ENCODE peak calls at places on chromosomes 12 and 14, in four cellular contexts. I is left ventricle myocardium inferior, O is GM23248, M is astrocyte of the spinal cord. C is an unnamed sample.

GRCh38 chr12:46764005-46764404 is 61.8 kb downstream of the SLC38A4 start:
- DNase-seq in I (no peak), O (no peak), M (no peak), C (no peak)

GRCh38 chr14:46920542-46920941 is 269.0 kb upstream of the RPL10L start:
- DNase-seq in I (no peak), O (no peak), M (no peak), C (no peak)

GRCh38 chr14:95452176-95452889 is 64.1 kb downstream of the SYNE3 start:
- DNase-seq in I (no peak), O (peak), M (no peak), C (no peak)

GRCh38 chr12:51636581-51636980 is 45.5 kb downstream of the SCN8A start:
- DNase-seq in I (no peak), O (peak), M (no peak), C (peak)

GRCh38 chr12:98549371-98550110 is 34.2 kb downstream of the TMPO start:
- DNase-seq in I (no peak), O (no peak), M (no peak), C (no peak)

GRCh38 chr12:6434205-6435180 is 10.3 kb upstream of the CD27 start:
- DNase-seq in I (no peak), O (no peak), M (no peak), C (no peak)

GRCh38 chr12:64459388-64460024 is 7.6 kb downstream of the TBK1 start:
- DNase-seq in I (no peak), O (peak), M (no peak), C (no peak)

GRCh38 chr12:4392223-4392742 is 12.8 kb upstream of the FGF23 start:
- DNase-seq in I (no peak), O (no peak), M (no peak), C (no peak)

GRCh38 chr14:33682746-33683145 is 268.1 kb downstream of the EGLN3 start:
- DNase-seq in I (peak), O (peak), M (peak), C (peak)

GRCh38 chr12:46843811-46844210 is 18.0 kb upstream of the SLC38A4 start:
- DNase-seq in I (no peak), O (peak), M (no peak), C (peak)

GRCh38 chr14:90797451-90797850 is 18.8 kb downstream of the TTC7B start:
- DNase-seq in I (no peak), O (no peak), M (no peak), C (no peak)

GRCh38 chr14:99824776-99825175 is 31.6 kb downstream of the EML1 start:
- DNase-seq in I (no peak), O (no peak), M (no peak), C (no peak)

GRCh38 chr14:64654072-64654899 is 49.9 kb upstream of the PLEKHG3 start:
- DNase-seq in I (no peak), O (peak), M (peak), C (peak)

GRCh38 chr14:26729851-26730250 is 132.0 kb upstream of the NOVA1 start:
- DNase-seq in I (no peak), O (peak), M (peak), C (peak)

GRCh38 chr14:29521526-29522137 is 406.0 kb downstream of the PRKD1 start:
- DNase-seq in I (no peak), O (peak), M (no peak), C (no peak)

GRCh38 chr12:71475280-71475679 is 35.7 kb downstream of the LGR5 start:
- DNase-seq in I (peak), O (peak), M (no peak), C (peak)

GRCh38 chr12:7503686-7504085 is at the start of gene CD163:
- DNase-seq in I (no peak), O (no peak), M (no peak), C (no peak)

GRCh38 chr12:13120431-13120830 is 17.0 kb upstream of the GSG1 start:
- DNase-seq in I (no peak), O (no peak), M (no peak), C (peak)

GRCh38 chr12:13116259-13116658 is 12.8 kb upstream of the GSG1 start:
- DNase-seq in I (no peak), O (no peak), M (no peak), C (no peak)

GRCh38 chr12:13112968-13113367 is 9.5 kb upstream of the GSG1 start:
- DNase-seq in I (no peak), O (no peak), M (no peak), C (no peak)

GRCh38 chr12:13116971-13117370 is 13.5 kb upstream of the GSG1 start:
- DNase-seq in I (no peak), O (peak), M (no peak), C (no peak)

DNA sequence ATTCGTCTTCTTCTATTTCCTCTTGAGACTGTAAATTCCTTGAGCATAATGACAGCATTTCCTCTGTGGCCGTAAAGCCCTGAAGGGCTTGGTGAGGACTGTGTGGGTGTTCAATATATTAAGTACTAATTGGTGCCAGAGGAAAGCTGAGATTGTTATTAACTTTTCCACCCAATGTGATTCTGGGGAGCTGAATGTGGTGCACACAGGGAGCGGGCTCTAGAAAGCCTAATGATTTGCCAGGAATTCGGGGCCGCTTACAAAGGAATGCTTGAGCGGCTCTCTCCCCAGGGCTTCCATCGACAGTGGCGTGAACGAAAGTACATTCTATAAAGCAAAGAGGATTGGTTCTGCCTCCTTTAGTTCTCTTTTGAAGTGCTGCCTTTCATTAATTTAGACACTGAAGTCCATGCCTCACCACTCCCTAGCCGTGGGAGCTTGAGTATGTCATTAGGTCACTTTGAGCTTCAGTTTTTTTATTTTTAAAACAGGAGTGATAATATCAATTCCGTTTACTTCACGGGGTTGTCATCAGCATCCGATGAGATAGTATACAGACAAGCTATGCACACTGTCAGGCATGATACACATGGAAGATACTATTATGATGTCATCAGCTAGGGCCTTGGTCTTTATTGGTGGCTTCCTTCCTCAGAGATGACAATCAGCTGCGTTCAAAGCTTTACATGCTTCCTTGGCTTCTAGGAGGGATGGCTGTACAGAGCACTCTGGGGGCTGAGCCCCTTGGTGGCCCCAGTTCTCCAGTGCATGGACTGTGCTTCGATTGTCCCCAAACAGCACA is 11.0 kb upstream of the GSG1 start:
- DNase-seq in I (no peak), O (no peak), M (no peak), C (no peak)
- H3K4me3 ChIP-seq in I (peak), O (no peak), M (no peak), C (no peak)

GRCh38 chr12:132428872-132429121 is 61.2 kb upstream of the FBRSL1 start:
- DNase-seq in I (no peak), O (no peak), M (no peak), C (no peak)

GRCh38 chr12:132427999-132428871 is 61.7 kb upstream of the FBRSL1 start:
- DNase-seq in I (no peak), O (no peak), M (no peak), C (no peak)

GRCh38 chr12:132429932-132430643 is 59.9 kb upstream of the FBRSL1 start:
- DNase-seq in I (no peak), O (peak), M (no peak), C (peak)

GRCh38 chr12:132430838-132431826 is 58.8 kb upstream of the FBRSL1 start:
- DNase-seq in I (no peak), O (no peak), M (no peak), C (no peak)

DNA sequence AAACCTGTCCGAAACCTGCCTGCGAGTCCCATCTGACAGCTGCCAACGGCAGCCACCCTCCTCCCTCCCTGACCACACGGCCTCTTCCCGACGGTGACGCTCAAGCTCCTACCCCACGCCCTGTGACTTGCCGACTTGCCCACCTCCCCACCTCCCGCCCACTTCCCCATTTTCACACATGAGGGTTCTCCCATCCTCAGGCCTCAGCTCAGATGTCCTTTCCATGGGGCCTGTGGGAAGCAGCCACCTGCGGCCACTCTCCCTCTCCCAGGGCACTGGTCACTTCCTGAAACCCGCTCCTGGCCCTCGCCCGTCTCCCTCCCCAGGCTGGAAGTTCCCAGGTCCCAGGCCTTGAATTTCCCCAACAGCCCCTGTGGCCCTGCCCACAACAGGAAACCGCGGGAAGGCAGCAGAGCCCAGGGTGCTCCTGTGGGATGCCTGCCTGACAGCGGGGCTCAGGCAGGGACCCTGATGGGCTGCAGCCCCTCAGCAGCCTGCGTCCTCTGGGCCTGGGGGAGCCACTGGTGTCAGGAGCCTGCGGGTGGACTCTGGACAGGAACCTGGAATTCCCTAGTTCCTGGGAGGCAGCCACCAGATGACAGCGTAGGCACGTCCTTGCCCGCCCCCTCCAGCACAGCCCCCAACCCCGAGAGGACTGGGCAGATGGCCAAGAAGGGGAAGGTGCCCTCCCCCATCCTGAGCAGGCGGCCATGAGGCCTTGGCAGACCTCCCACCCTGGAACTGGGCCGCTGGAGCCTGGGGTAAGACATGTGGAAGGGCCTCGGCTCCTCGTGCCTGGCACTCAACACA is 60.6 kb upstream of the FBRSL1 start:
- DNase-seq in I (no peak), O (no peak), M (no peak), C (no peak)
- H3K4me3 ChIP-seq in I (no peak), O (no peak), M (no peak), C (no peak)

GRCh38 chr12:53824001-53824716 is 72.4 kb upstream of the CISTR start:
- DNase-seq in I (no peak), O (no peak), M (no peak), C (no peak)
- H3K4me3 ChIP-seq in I (no peak), O (no peak), M (no peak), C (no peak)

GRCh38 chr14:70993931-70994330 is 86.7 kb downstream of the PCNX1 start:
- DNase-seq in I (no peak), O (no peak), M (no peak), C (no peak)

GRCh38 chr14:70999117-70999516 is 91.9 kb downstream of the PCNX1 start:
- DNase-seq in I (no peak), O (no peak), M (no peak), C (no peak)

GRCh38 chr14:70995671-70996070 is 88.4 kb downstream of the PCNX1 start:
- DNase-seq in I (no peak), O (peak), M (no peak), C (no peak)
- H3K4me3 ChIP-seq in I (no peak), O (no peak), M (no peak), C (no peak)

GRCh38 chr12:131808744-131809371 is 19.3 kb upstream of the MMP17 start:
- DNase-seq in I (peak), O (peak), M (no peak), C (no peak)
- H3K4me3 ChIP-seq in I (peak), O (peak), M (no peak), C (peak)

GRCh38 chr12:57781801-57782200 is 786 bp upstream of the TSFM start:
- DNase-seq in I (no peak), O (no peak), M (no peak), C (no peak)

GRCh38 chr12:57782243-57782607 is 362 bp upstream of the TSFM start:
- DNase-seq in I (no peak), O (no peak), M (no peak), C (no peak)

GRCh38 chr12:57782608-57783465 is at the start of gene TSFM:
- DNase-seq in I (peak), O (peak), M (peak), C (peak)

GRCh38 chr12:57783466-57783801 is 847 bp downstream of the TSFM start:
- DNase-seq in I (no peak), O (no peak), M (no peak), C (no peak)

DNA sequence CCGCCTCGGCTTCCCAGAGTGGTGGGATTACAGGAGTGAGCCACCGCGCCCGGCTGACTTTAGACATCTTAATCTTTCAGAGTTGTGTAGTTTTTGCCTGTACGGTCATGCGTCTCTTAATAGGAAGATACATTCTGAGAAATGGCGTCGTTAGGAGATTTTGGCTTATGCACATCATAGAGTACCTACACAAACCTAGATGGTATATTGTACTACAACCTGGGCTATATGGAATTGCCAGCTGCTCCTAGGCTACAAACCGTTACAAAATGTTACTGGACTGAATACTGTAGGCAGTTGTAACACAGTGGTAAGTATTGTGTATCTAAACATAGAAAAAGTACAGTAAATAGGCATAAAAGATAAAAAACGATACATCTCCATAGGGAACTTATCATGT is 1.3 kb downstream of the TSFM start:
- DNase-seq in I (no peak), O (no peak), M (no peak), C (no peak)
- H3K4me3 ChIP-seq in I (peak), O (peak), M (no peak), C (no peak)

DNA sequence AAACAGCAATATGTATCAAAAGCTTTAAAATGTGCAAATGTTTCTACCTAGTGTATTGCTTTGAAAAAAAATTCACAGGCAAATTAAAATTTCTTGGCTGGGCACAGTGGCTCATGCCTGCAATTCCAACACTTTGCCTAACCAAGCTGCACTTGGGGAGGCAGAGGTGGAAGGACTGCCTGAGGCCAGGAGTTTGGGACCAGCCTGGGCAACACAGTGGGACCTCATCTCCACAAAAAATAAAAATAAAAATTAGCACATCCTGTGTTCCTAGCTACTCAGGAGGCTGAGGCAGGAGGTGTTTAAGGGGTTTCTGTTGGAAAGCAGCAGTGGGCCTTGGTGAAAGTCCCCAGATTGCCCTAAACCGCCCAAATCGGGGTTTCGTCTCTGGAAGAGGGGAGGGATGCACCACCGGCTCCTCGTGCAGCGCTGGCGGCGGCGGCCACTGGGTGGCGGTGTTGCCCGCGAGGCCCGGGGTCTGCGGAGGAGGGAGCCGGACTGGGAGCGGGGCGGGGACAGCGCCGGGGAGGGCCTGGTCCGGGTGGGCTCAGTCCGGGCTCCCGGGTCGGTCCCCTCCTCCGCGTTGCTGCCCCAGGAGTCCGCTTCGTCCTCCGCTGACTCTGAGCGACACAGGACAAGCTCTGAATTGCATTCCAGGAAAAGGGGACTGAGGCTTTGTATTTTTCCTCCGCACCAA is 265.6 kb downstream of the AACS start:
- DNase-seq in I (peak), O (peak), M (peak), C (peak)
- H3K4me3 ChIP-seq in I (peak), O (peak), M (peak), C (peak)

GRCh38 chr12:108853426-108853825 is 4.0 kb downstream of the SSH1 start:
- DNase-seq in I (no peak), O (no peak), M (no peak), C (no peak)
- H3K4me3 ChIP-seq in I (peak), O (peak), M (no peak), C (peak)

GRCh38 chr12:12560587-12561304 is 1.9 kb downstream of the DUSP16 start:
- DNase-seq in I (no peak), O (peak), M (peak), C (peak)

GRCh38 chr12:12558291-12558690 is 4.4 kb downstream of the DUSP16 start:
- DNase-seq in I (no peak), O (no peak), M (no peak), C (no peak)

GRCh38 chr12:12557733-12558132 is 4.9 kb downstream of the DUSP16 start:
- DNase-seq in I (no peak), O (no peak), M (no peak), C (no peak)

GRCh38 chr12:12561305-12562015 is 1.2 kb downstream of the DUSP16 start:
- DNase-seq in I (peak), O (peak), M (peak), C (peak)

GRCh38 chr12:12559699-12560296 is 2.9 kb downstream of the DUSP16 start:
- DNase-seq in I (no peak), O (no peak), M (no peak), C (no peak)
- H3K4me3 ChIP-seq in I (peak), O (peak), M (no peak), C (no peak)